ENCODE peak calls at places on chromosomes 3 and 15, in nine cellular contexts. M is fibroblast of pulmonary artery; O is AG04449; C is fibroblast of lung; J is CD8-positive, alpha-beta T cell; N is GM23248; E is prostate gland; G is transverse colon; I is pancreas. Z is an unnamed sample.
A peak's percentile ranks its signal among the peaks of the same experiment; 100 is the strongest.

GRCh38 chr3:147415819-147416218 is 6.7 kb downstream of the ZIC1 start:
- DNase-seq in G (no peak), N (no peak), I (no peak), C (no peak), E (no peak), J (no peak), O (no peak), M (no peak), Z (no peak)

GRCh38 chr3:50622881-50623280 is 5.9 kb downstream of the MAPKAPK3 start:
- DNase-seq in C (no peak), E (peak; percentile 69), M (no peak), G (no peak), J (no peak), N (no peak), I (no peak), O (no peak), Z (no peak)

GRCh38 chr15:45456212-45457106 is 66.1 kb downstream of the SLC30A4 start:
- DNase-seq in G (peak; percentile 71), M (peak; percentile 100), C (peak; percentile 99), N (peak; percentile 100), J (peak; percentile 34), E (no peak), O (peak; percentile 100), I (peak; percentile 75), Z (peak; percentile 56)

GRCh38 chr3:187385296-187385695 is 17.1 kb downstream of the RTP4 start:
- DNase-seq in J (no peak), C (no peak), M (no peak), G (no peak), N (no peak), I (no peak), E (no peak), O (no peak), Z (no peak)

GRCh38 chr3:132417695-132418520 is 606 bp downstream of the DNAJC13 start:
- DNase-seq in C (peak; percentile 76), O (no peak), N (peak; percentile 81), E (peak; percentile 53), M (peak; percentile 81), I (peak; percentile 69), G (peak; percentile 80), J (peak; percentile 4), Z (peak; percentile 44)

GRCh38 chr3:62940763-62941632 is 65.8 kb upstream of the CADPS start:
- DNase-seq in G (no peak), J (no peak), N (peak; percentile 82), E (no peak), C (peak; percentile 65), I (no peak), M (no peak), O (no peak), Z (no peak)

GRCh38 chr15:78536134-78536533 is 4.1 kb upstream of the PSMA4 start:
- DNase-seq in G (no peak), C (peak; percentile 27), I (no peak), N (no peak), M (no peak), J (no peak), E (no peak), O (no peak), Z (no peak)

GRCh38 chr15:35427091-35427490 is 118.9 kb downstream of the DPH6 start:
- DNase-seq in C (peak; percentile 78), M (peak; percentile 85), I (no peak), G (no peak), J (no peak), O (no peak), E (no peak), N (peak; percentile 66), Z (no peak)

GRCh38 chr15:82081904-82082810 is 36.3 kb upstream of the MEX3B start:
- DNase-seq in M (peak; percentile 71), J (no peak), G (no peak), E (no peak), I (no peak), O (peak; percentile 93), N (peak; percentile 93), C (peak; percentile 86), Z (no peak)

GRCh38 chr3:113211370-113212154 is at the start of gene BOC:
- DNase-seq in C (peak; percentile 52), N (peak; percentile 81), O (no peak), J (no peak), M (peak; percentile 66), I (peak; percentile 39), E (peak; percentile 36), G (no peak), Z (no peak)

GRCh38 chr3:195897853-195898415 is 10.4 kb downstream of the TNK2 start:
- DNase-seq in N (no peak), O (no peak), I (no peak), M (no peak), J (no peak), G (no peak), E (no peak), C (no peak), Z (no peak)

GRCh38 chr3:103851793-103852192 is 1417.0 kb downstream of the ZPLD1 start:
- DNase-seq in C (no peak), O (no peak), E (no peak), J (no peak), G (no peak), N (no peak), I (no peak), M (no peak), Z (no peak)

GRCh38 chr15:62734706-62735105 is 307.8 kb upstream of the TPM1 start:
- DNase-seq in G (no peak), M (no peak), O (no peak), C (no peak), E (no peak), N (no peak), I (no peak), J (no peak), Z (no peak)

GRCh38 chr15:19973718-19974117 is 567.9 kb downstream of the GOLGA6L6 start:
- DNase-seq in J (no peak), E (no peak), I (no peak), O (no peak), N (no peak), G (no peak), C (no peak), M (no peak), Z (peak; percentile 70)

GRCh38 chr3:50481992-50482391 is 21.4 kb downstream of the CACNA2D2 start:
- DNase-seq in I (no peak), J (no peak), O (no peak), N (no peak), M (no peak), G (no peak), C (no peak), E (no peak), Z (no peak)

GRCh38 chr3:8555705-8556314 is 54.2 kb downstream of the LMCD1 start:
- DNase-seq in M (no peak), G (no peak), I (no peak), E (no peak), J (no peak), O (no peak), C (peak; percentile 36), N (no peak), Z (no peak)

GRCh38 chr3:62051506-62051905 is 321.8 kb downstream of the FEZF2 start:
- DNase-seq in G (peak; percentile 47), C (peak; percentile 51), M (peak; percentile 40), O (no peak), I (peak; percentile 21), N (peak; percentile 47), E (no peak), J (no peak), Z (peak; percentile 10)

GRCh38 chr15:43318990-43319771 is 11.2 kb downstream of the LCMT2 start:
- DNase-seq in J (no peak), N (no peak), C (no peak), I (no peak), O (no peak), G (no peak), M (no peak), E (no peak), Z (no peak)

GRCh38 chr3:158158969-158159368 is 49.1 kb downstream of the RSRC1 start:
- DNase-seq in O (no peak), M (no peak), E (no peak), C (no peak), I (no peak), N (no peak), J (no peak), G (no peak), Z (no peak)

GRCh38 chr3:55486857-55487375 is at the start of gene WNT5A:
- DNase-seq in J (no peak), E (no peak), I (peak; percentile 28), G (peak; percentile 32), M (peak; percentile 52), C (peak; percentile 62), N (peak; percentile 72), O (no peak), Z (no peak)

GRCh38 chr15:56734013-56734625 is 810 bp upstream of the ZNF280D start:
- DNase-seq in I (no peak), M (no peak), G (no peak), E (peak; percentile 12), J (no peak), C (no peak), O (no peak), N (no peak), Z (no peak)
- H3K4me3 ChIP-seq in I (peak overlapping the region; percentile 74), M (no peak overlapping the region), G (peak overlapping the region; percentile 85), E (no peak overlapping the region), J (peak overlapping the region; percentile 73), C (no peak overlapping the region), O (peak overlapping the region; percentile 74), N (peak overlapping the region; percentile 84), Z (no peak overlapping the region)

GRCh38 chr3:4065080-4065479 is 238.1 kb upstream of the SETMAR start:
- DNase-seq in I (no peak), M (no peak), C (no peak), N (no peak), E (no peak), O (no peak), J (no peak), G (no peak), Z (no peak)
- H3K4me3 ChIP-seq in I (no peak overlapping the region), M (no peak overlapping the region), C (no peak overlapping the region), N (no peak overlapping the region), E (no peak overlapping the region), O (no peak overlapping the region), J (no peak overlapping the region), G (no peak overlapping the region), Z (no peak overlapping the region)

GRCh38 chr15:40290540-40291087 is 7.8 kb upstream of the ANKRD63 start:
- DNase-seq in G (no peak), M (no peak), J (no peak), N (no peak), C (no peak), E (no peak), O (no peak), I (no peak), Z (no peak)
- H3K4me3 ChIP-seq in G (peak overlapping the region; percentile 40), M (peak overlapping the region; percentile 27), J (no peak overlapping the region), N (peak overlapping the region; percentile 56), C (no peak overlapping the region), E (no peak overlapping the region), O (peak overlapping the region; percentile 45), I (peak overlapping the region; percentile 11), Z (no peak overlapping the region)

GRCh38 chr3:536417-536813 is 339.9 kb downstream of the CHL1 start:
- DNase-seq in J (no peak), G (no peak), E (no peak), M (no peak), O (no peak), C (no peak), I (no peak), N (peak; percentile 23), Z (no peak)
- H3K4me3 ChIP-seq in J (no peak overlapping the region), G (peak overlapping the region; percentile 24), E (peak overlapping the region; percentile 21), M (peak overlapping the region; percentile 44), O (peak overlapping the region; percentile 53), C (peak overlapping the region; percentile 41), I (peak overlapping the region; percentile 34), N (peak overlapping the region; percentile 74), Z (no peak overlapping the region)

GRCh38 chr3:127819086-127819485 is 3.2 kb downstream of the MGLL start:
- DNase-seq in I (no peak), N (no peak), M (no peak), E (no peak), G (no peak), J (no peak), O (no peak), C (no peak), Z (no peak)
- H3K4me3 ChIP-seq in I (no peak overlapping the region), N (no peak overlapping the region), M (no peak overlapping the region), E (no peak overlapping the region), G (no peak overlapping the region), J (no peak overlapping the region), O (no peak overlapping the region), C (no peak overlapping the region), Z (no peak overlapping the region)

GRCh38 chr3:42651248-42652091 is 2.0 kb upstream of the ZBTB47 start:
- DNase-seq in O (peak; percentile 19), C (peak; percentile 57), E (no peak), N (peak; percentile 92), J (no peak), M (peak; percentile 52), I (no peak), G (no peak), Z (no peak)
- H3K4me3 ChIP-seq in O (peak overlapping the region; percentile 9), C (no peak overlapping the region), E (no peak overlapping the region), N (peak overlapping the region; percentile 96), J (no peak overlapping the region), M (peak overlapping the region; percentile 6), I (no peak overlapping the region), G (no peak overlapping the region), Z (no peak overlapping the region)

Z was measured in Jurkat, Clone E6-1.